ENCODE peak calls at places on chromosomes 16 and 17, in seven cellular contexts. One of them, this sample, is unnamed.

GRCh38 chr17:41140360-41141132 is at the start of gene KRTAP4-6:
- DNase-seq in sigmoid colon: no peak
- DNase-seq in WERI-Rb-1: no peak
- DNase-seq in aorta: no peak
- DNase-seq in A549: peak; percentile 46
- DNase-seq in breast epithelium: no peak
- DNase-seq in AG10803: peak; percentile 95
- DNase-seq in this sample: peak; percentile 96

GRCh38 chr17:31392856-31393748 is 1.6 kb downstream of the RAB11FIP4 start:
- DNase-seq in WERI-Rb-1: no peak
- DNase-seq in AG10803: no peak
- DNase-seq in breast epithelium: no peak
- DNase-seq in A549: no peak
- DNase-seq in aorta: peak; percentile 72
- DNase-seq in sigmoid colon: no peak
- DNase-seq in this sample: peak; percentile 72

GRCh38 chr16:57303910-57304168 is 19.4 kb upstream of the PLLP start:
- DNase-seq in A549: no peak
- DNase-seq in WERI-Rb-1: no peak
- DNase-seq in sigmoid colon: no peak
- DNase-seq in breast epithelium: no peak
- DNase-seq in AG10803: no peak
- DNase-seq in aorta: no peak
- DNase-seq in this sample: no peak

GRCh38 chr16:64445649-64446048 is 676.2 kb downstream of the CDH11 start:
- DNase-seq in WERI-Rb-1: no peak
- DNase-seq in aorta: no peak
- DNase-seq in breast epithelium: no peak
- DNase-seq in AG10803: no peak
- DNase-seq in A549: no peak
- DNase-seq in sigmoid colon: no peak
- DNase-seq in this sample: no peak

GRCh38 chr17:633641-634091 is 81.0 kb downstream of the VPS53 start:
- DNase-seq in AG10803: peak; percentile 34
- DNase-seq in A549: no peak
- DNase-seq in aorta: no peak
- DNase-seq in breast epithelium: no peak
- DNase-seq in WERI-Rb-1: no peak
- DNase-seq in sigmoid colon: peak; percentile 80
- DNase-seq in this sample: no peak

GRCh38 chr17:73976676-73977521 is 226.6 kb upstream of the RPL38 start:
- DNase-seq in WERI-Rb-1: peak; percentile 76
- DNase-seq in breast epithelium: no peak
- DNase-seq in A549: no peak
- DNase-seq in sigmoid colon: no peak
- DNase-seq in AG10803: peak; percentile 15
- DNase-seq in aorta: no peak
- DNase-seq in this sample: no peak

GRCh38 chr16:54174201-54174600 is 112.4 kb downstream of the IRX3 start:
- DNase-seq in aorta: no peak
- DNase-seq in breast epithelium: no peak
- DNase-seq in WERI-Rb-1: peak; percentile 78
- DNase-seq in sigmoid colon: no peak
- DNase-seq in A549: no peak
- DNase-seq in AG10803: no peak
- DNase-seq in this sample: no peak

GRCh38 chr16:9046667-9047055 is 44.8 kb upstream of the HAPSTR1 start:
- DNase-seq in aorta: no peak
- DNase-seq in AG10803: no peak
- DNase-seq in breast epithelium: no peak
- DNase-seq in A549: no peak
- DNase-seq in WERI-Rb-1: no peak
- DNase-seq in sigmoid colon: no peak
- DNase-seq in this sample: no peak

GRCh38 chr16:4465977-4466779 is 8.2 kb downstream of the NMRAL1 start:
- DNase-seq in AG10803: no peak
- DNase-seq in breast epithelium: no peak
- DNase-seq in aorta: no peak
- DNase-seq in sigmoid colon: no peak
- DNase-seq in A549: no peak
- DNase-seq in WERI-Rb-1: no peak
- DNase-seq in this sample: no peak

GRCh38 chr17:29138991-29139682 is 41.1 kb downstream of the MYO18A start:
- DNase-seq in A549: no peak
- DNase-seq in AG10803: no peak
- DNase-seq in aorta: no peak
- DNase-seq in breast epithelium: no peak
- DNase-seq in WERI-Rb-1: no peak
- DNase-seq in sigmoid colon: no peak
- DNase-seq in this sample: no peak

GRCh38 chr17:81885454-81885853 is 5.9 kb downstream of the ALYREF start:
- DNase-seq in breast epithelium: no peak
- DNase-seq in A549: no peak
- DNase-seq in AG10803: no peak
- DNase-seq in WERI-Rb-1: no peak
- DNase-seq in sigmoid colon: no peak
- DNase-seq in aorta: no peak
- DNase-seq in this sample: no peak

GRCh38 chr16:26175944-26176343 is 484.2 kb downstream of the HS3ST4 start:
- DNase-seq in aorta: no peak
- DNase-seq in sigmoid colon: no peak
- DNase-seq in A549: no peak
- DNase-seq in AG10803: no peak
- DNase-seq in WERI-Rb-1: no peak
- DNase-seq in breast epithelium: no peak
- DNase-seq in this sample: no peak

GRCh38 chr16:48378836-48379235 is 6.4 kb downstream of the SIAH1 start:
- DNase-seq in aorta: no peak
- DNase-seq in A549: no peak
- DNase-seq in WERI-Rb-1: no peak
- DNase-seq in AG10803: no peak
- DNase-seq in breast epithelium: no peak
- DNase-seq in sigmoid colon: no peak
- DNase-seq in this sample: no peak

GRCh38 chr17:38717139-38717745 is 12.2 kb downstream of the MLLT6 start:
- DNase-seq in aorta: no peak
- DNase-seq in sigmoid colon: no peak
- DNase-seq in AG10803: no peak
- DNase-seq in WERI-Rb-1: no peak
- DNase-seq in A549: no peak
- DNase-seq in breast epithelium: no peak
- DNase-seq in this sample: no peak

GRCh38 chr16:11521019-11521418 is 65.7 kb downstream of the LITAF start:
- DNase-seq in A549: no peak
- DNase-seq in WERI-Rb-1: no peak
- DNase-seq in sigmoid colon: no peak
- DNase-seq in AG10803: no peak
- DNase-seq in aorta: no peak
- DNase-seq in breast epithelium: no peak
- DNase-seq in this sample: no peak

GRCh38 chr17:16281351-16281750 is 64.3 kb downstream of the PIGL start:
- DNase-seq in WERI-Rb-1: no peak
- DNase-seq in sigmoid colon: no peak
- DNase-seq in aorta: no peak
- DNase-seq in AG10803: peak; percentile 86
- DNase-seq in A549: no peak
- DNase-seq in breast epithelium: no peak
- DNase-seq in this sample: no peak

GRCh38 chr17:1590031-1590746 is 27.6 kb upstream of the PITPNA start:
- DNase-seq in breast epithelium: no peak
- DNase-seq in WERI-Rb-1: no peak
- DNase-seq in sigmoid colon: no peak
- DNase-seq in aorta: peak; percentile 90
- DNase-seq in A549: peak; percentile 90
- DNase-seq in AG10803: peak; percentile 72
- DNase-seq in this sample: peak; percentile 87

GRCh38 chr16:4675864-4676786 is 17.2 kb upstream of the NUDT16L1 start:
- DNase-seq in aorta: no peak
- DNase-seq in A549: no peak
- DNase-seq in sigmoid colon: no peak
- DNase-seq in breast epithelium: no peak
- DNase-seq in WERI-Rb-1: no peak
- DNase-seq in AG10803: no peak
- DNase-seq in this sample: no peak

GRCh38 chr16:17261197-17261858 is 209.4 kb downstream of the XYLT1 start:
- DNase-seq in WERI-Rb-1: no peak
- DNase-seq in A549: no peak
- DNase-seq in aorta: no peak
- DNase-seq in AG10803: no peak
- DNase-seq in sigmoid colon: no peak
- DNase-seq in breast epithelium: no peak
- DNase-seq in this sample: no peak

GRCh38 chr16:24689128-24689527 is 40.3 kb upstream of the TNRC6A start:
- DNase-seq in sigmoid colon: no peak
- DNase-seq in aorta: no peak
- DNase-seq in WERI-Rb-1: peak; percentile 60
- DNase-seq in breast epithelium: no peak
- DNase-seq in AG10803: peak; percentile 79
- DNase-seq in A549: peak; percentile 85
- DNase-seq in this sample: peak; percentile 68

GRCh38 chr16:15427648-15428239 is 6.6 kb upstream of the BMERB1 start:
- DNase-seq in breast epithelium: peak; percentile 35
- DNase-seq in sigmoid colon: peak; percentile 83
- DNase-seq in A549: peak; percentile 82
- DNase-seq in AG10803: peak; percentile 84
- DNase-seq in WERI-Rb-1: peak; percentile 80
- DNase-seq in aorta: peak; percentile 89
- DNase-seq in this sample: peak; percentile 45

DNA sequence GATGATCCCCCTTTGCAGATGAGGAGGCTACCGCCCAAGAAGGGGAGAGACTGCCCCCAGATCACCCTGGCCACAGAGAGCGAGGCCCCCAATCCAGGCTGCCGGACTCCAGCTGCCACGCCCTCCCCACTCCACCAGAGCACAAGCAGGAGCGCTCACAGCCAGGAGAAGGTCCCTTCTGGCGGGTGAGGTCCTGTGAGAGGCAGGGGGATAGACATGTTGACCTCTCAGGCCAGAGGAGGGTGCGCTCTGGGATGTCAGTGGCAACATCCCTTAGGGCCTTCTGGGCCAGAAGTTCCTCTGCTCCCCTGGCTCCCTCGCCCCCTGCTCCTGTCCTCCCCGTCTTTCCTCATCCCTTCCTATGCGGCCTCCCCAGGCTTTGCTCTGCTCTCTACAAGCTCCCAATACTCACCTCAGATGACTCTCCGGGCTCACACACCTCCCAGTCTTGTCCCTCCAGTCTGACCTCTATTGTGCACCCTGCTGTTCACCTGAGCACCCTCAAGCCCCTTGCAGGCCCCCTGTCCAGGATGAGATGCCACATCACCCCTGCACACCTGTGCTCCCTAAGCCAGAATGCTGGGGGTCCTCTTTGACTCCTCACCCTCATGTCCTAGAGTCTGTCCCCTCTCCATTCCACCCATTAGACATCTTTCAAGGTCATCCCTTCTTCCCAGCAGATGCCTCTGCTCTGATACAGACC is 5.0 kb upstream of the NXPH3 start:
- DNase-seq in breast epithelium: no peak
- DNase-seq in AG10803: no peak
- DNase-seq in WERI-Rb-1: no peak
- DNase-seq in A549: no peak
- DNase-seq in aorta: peak; percentile 75
- DNase-seq in sigmoid colon: no peak
- DNase-seq in this sample: no peak
- H3K4me3 ChIP-seq in breast epithelium: no peak overlapping the region
- H3K4me3 ChIP-seq in AG10803: no peak overlapping the region
- H3K4me3 ChIP-seq in WERI-Rb-1: peak overlapping the region; percentile 63
- H3K4me3 ChIP-seq in A549: no peak overlapping the region
- H3K4me3 ChIP-seq in aorta: no peak overlapping the region
- H3K4me3 ChIP-seq in sigmoid colon: no peak overlapping the region
- H3K4me3 ChIP-seq in this sample: no peak overlapping the region

DNA sequence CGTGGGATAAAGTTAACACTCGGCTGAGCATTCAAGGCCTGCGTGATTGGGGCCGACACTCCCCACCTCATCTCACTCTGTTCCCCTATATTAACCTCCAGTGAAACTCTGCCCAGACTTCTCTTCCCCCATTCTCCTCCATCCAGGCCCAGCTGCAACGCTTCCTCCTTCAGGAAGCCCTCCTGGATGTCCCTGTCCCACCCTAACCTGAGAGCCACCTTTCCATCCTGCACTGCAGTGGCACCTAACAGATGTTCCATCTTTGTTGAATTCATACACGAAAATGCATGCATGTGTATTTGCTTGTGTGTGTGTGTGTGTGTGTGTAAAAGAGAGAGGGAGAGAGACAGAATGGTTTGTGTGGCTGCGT is 32.6 kb upstream of the SBK1 start:
- DNase-seq in AG10803: no peak
- DNase-seq in aorta: no peak
- DNase-seq in breast epithelium: no peak
- DNase-seq in A549: no peak
- DNase-seq in WERI-Rb-1: no peak
- DNase-seq in sigmoid colon: no peak
- DNase-seq in this sample: no peak
- H3K4me3 ChIP-seq in AG10803: no peak overlapping the region
- H3K4me3 ChIP-seq in aorta: no peak overlapping the region
- H3K4me3 ChIP-seq in breast epithelium: no peak overlapping the region
- H3K4me3 ChIP-seq in A549: no peak overlapping the region
- H3K4me3 ChIP-seq in WERI-Rb-1: no peak overlapping the region
- H3K4me3 ChIP-seq in sigmoid colon: no peak overlapping the region
- H3K4me3 ChIP-seq in this sample: no peak overlapping the region

DNA sequence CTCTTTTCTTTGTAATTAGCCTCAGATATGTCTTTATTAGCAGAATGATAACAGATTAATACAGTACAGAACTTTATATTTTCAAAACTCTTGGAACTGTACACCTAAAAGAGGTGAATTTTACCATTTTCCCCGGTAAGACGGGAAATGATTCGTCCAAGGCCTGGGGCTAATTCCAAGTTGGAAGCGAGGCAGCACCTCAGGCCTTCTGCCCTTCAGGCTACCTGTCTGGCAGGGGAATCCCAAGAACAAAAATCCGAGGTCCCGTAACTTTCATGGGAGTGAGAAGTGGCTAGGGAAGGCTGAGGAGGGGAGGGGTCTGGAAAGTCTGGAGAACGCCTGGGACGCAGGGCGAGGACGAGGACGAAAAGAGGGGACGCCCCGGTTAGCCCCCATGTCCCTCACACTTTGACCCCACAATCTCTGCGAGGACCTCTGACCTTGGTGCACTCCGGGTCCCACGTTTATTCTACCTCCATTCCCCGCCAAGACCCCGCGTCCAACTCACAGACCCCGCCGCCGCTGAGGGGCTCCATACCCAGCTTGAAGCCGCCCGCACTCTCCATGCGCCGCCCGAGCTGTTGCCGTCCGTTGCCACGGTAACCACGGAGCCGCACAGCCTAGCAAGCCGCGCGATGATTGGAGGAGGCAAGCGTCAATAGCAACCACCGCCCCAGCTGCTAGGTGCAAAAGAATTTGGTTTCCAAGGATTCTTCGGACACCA is at the start of gene HYDIN:
- DNase-seq in A549: peak; percentile 67
- DNase-seq in sigmoid colon: no peak
- DNase-seq in breast epithelium: peak; percentile 81
- DNase-seq in AG10803: peak; percentile 24
- DNase-seq in WERI-Rb-1: no peak
- DNase-seq in aorta: peak; percentile 68
- DNase-seq in this sample: peak; percentile 76
- H3K4me3 ChIP-seq in A549: peak within 1 kb of the TSS; percentile 44
- H3K4me3 ChIP-seq in sigmoid colon: no peak within 1 kb of the TSS
- H3K4me3 ChIP-seq in breast epithelium: no peak within 1 kb of the TSS
- H3K4me3 ChIP-seq in AG10803: no peak within 1 kb of the TSS
- H3K4me3 ChIP-seq in WERI-Rb-1: no peak within 1 kb of the TSS
- H3K4me3 ChIP-seq in aorta: no peak within 1 kb of the TSS
- H3K4me3 ChIP-seq in this sample: peak within 1 kb of the TSS; percentile 20

GRCh38 chr17:12789976-12790805 is 893 bp downstream of the ARHGAP44 start:
- DNase-seq in A549: no peak
- DNase-seq in sigmoid colon: no peak
- DNase-seq in aorta: peak; percentile 75
- DNase-seq in AG10803: no peak
- DNase-seq in WERI-Rb-1: peak; percentile 20
- DNase-seq in breast epithelium: no peak
- DNase-seq in this sample: peak; percentile 14
- H3K4me3 ChIP-seq in A549: peak overlapping the region; percentile 74
- H3K4me3 ChIP-seq in sigmoid colon: peak overlapping the region; percentile 65
- H3K4me3 ChIP-seq in aorta: peak overlapping the region; percentile 88
- H3K4me3 ChIP-seq in AG10803: peak overlapping the region; percentile 54
- H3K4me3 ChIP-seq in WERI-Rb-1: peak overlapping the region; percentile 81
- H3K4me3 ChIP-seq in breast epithelium: peak overlapping the region; percentile 62
- H3K4me3 ChIP-seq in this sample: peak overlapping the region; percentile 52